ENCODE peak calls at places on chromosomes 16 and 17, in six cellular contexts. Q, G, T, O, D and I are unnamed samples.

GRCh38 chr16:57146735-57147134 is 39.1 kb downstream of the PSME3IP1 start:
- DNase-seq in Q (no peak), G (peak; percentile 28), T (peak; percentile 57), O (no peak), D (no peak), I (peak; percentile 41)

GRCh38 chr16:64356267-64356666 is 765.6 kb downstream of the CDH11 start:
- DNase-seq in Q (no peak), G (no peak), T (no peak), O (no peak), D (no peak), I (no peak)

GRCh38 chr17:54864636-54865420 is 35.8 kb upstream of the TOM1L1 start:
- DNase-seq in Q (no peak), G (no peak), T (no peak), O (no peak), D (no peak), I (peak; percentile 74)

GRCh38 chr17:61310611-61311010 is 89.0 kb upstream of the TBX2 start:
- DNase-seq in Q (no peak), G (no peak), T (no peak), O (no peak), D (no peak), I (no peak)

GRCh38 chr17:57442914-57443571 is 186.7 kb downstream of the MSI2 start:
- DNase-seq in Q (peak; percentile 74), G (peak; percentile 44), T (no peak), O (no peak), D (no peak), I (no peak)

GRCh38 chr17:77370536-77370935 is 229.8 kb downstream of the SEC14L1 start:
- DNase-seq in Q (no peak), G (no peak), T (no peak), O (no peak), D (no peak), I (no peak)

GRCh38 chr16:88669986-88670385 is 7.1 kb upstream of the MVD start:
- DNase-seq in Q (no peak), G (no peak), T (no peak), O (no peak), D (no peak), I (no peak)

GRCh38 chr16:87254734-87255133 is 62.5 kb downstream of the C16orf95 start:
- DNase-seq in Q (no peak), G (no peak), T (no peak), O (no peak), D (no peak), I (no peak)

GRCh38 chr17:4407851-4408250 is 25.9 kb upstream of the SPNS3 start:
- DNase-seq in Q (no peak), G (no peak), T (no peak), O (peak; percentile 10), D (no peak), I (no peak)

GRCh38 chr17:68611353-68612227 is 10.4 kb upstream of the FAM20A start:
- DNase-seq in Q (no peak), G (no peak), T (no peak), O (no peak), D (no peak), I (no peak)

GRCh38 chr17:49987290-49987585 is 7.8 kb downstream of the DLX3 start:
- DNase-seq in Q (no peak), G (no peak), T (peak; percentile 21), O (no peak), D (no peak), I (no peak)

GRCh38 chr16:68475071-68475470 is 26.8 kb upstream of the SMPD3 start:
- DNase-seq in Q (no peak), G (no peak), T (no peak), O (no peak), D (no peak), I (no peak)

GRCh38 chr17:17570207-17570797 is 21.2 kb downstream of the PEMT start:
- DNase-seq in Q (peak; percentile 43), G (no peak), T (peak; percentile 84), O (peak; percentile 6), D (no peak), I (peak; percentile 67)